ENCODE peak calls at places on chromosomes 5 and 9, in four cellular contexts. Y is stomach, W is head of caudate nucleus, R is cardiac fibroblast. C is an unnamed sample.

GRCh38 chr9:125969462-125969861 is 222.3 kb downstream of the PBX3 start:
- DNase-seq in Y (no peak), W (peak), R (no peak), C (no peak)

GRCh38 chr5:81269751-81270686 is 31.4 kb upstream of the ZCCHC9 start:
- DNase-seq in Y (no peak), W (no peak), R (peak), C (no peak)

GRCh38 chr5:150499437-150499956 is 8.4 kb upstream of the NDST1 start:
- DNase-seq in Y (no peak), W (no peak), R (no peak), C (no peak)

GRCh38 chr5:136191304-136192014 is 1.5 kb downstream of the SMIM32 start:
- DNase-seq in Y (no peak), W (no peak), R (peak), C (no peak)

GRCh38 chr5:84985148-84985547 is 600.5 kb upstream of the EDIL3 start:
- DNase-seq in Y (no peak), W (no peak), R (no peak), C (no peak)

GRCh38 chr5:72210913-72211670 is 103.8 kb downstream of the MAP1B start:
- DNase-seq in Y (peak), W (peak), R (peak), C (no peak)

GRCh38 chr9:106066937-106067545 is 372.7 kb downstream of the TMEM38B start:
- DNase-seq in Y (no peak), W (no peak), R (no peak), C (no peak)

GRCh38 chr9:90114641-90115040 is 509.8 kb downstream of the GADD45G start:
- DNase-seq in Y (no peak), W (no peak), R (no peak), C (no peak)

GRCh38 chr5:138245717-138246116 is 28.7 kb downstream of the GFRA3 start:
- DNase-seq in Y (no peak), W (no peak), R (no peak), C (no peak)

GRCh38 chr9:31807574-31808256 is 576.7 kb upstream of the ACO1 start:
- DNase-seq in Y (no peak), W (no peak), R (no peak), C (no peak)

GRCh38 chr9:114258866-114259799 is 63.8 kb upstream of the ORM1 start:
- DNase-seq in Y (no peak), W (no peak), R (no peak), C (no peak)

GRCh38 chr5:91438871-91439270 is 55.8 kb upstream of the ARRDC3 start:
- DNase-seq in Y (peak), W (no peak), R (no peak), C (no peak)

GRCh38 chr9:21615446-21615845 is 133.3 kb upstream of the IFNE start:
- DNase-seq in Y (no peak), W (no peak), R (no peak), C (no peak)

GRCh38 chr5:154841273-154841661 is 9.1 kb downstream of the FAXDC2 start:
- DNase-seq in Y (no peak), W (no peak), R (no peak), C (no peak)

GRCh38 chr5:28281381-28281780 is 1243.0 kb upstream of the CDH9 start:
- DNase-seq in Y (no peak), W (no peak), R (no peak), C (no peak)

GRCh38 chr5:82351754-82352145 is 73.6 kb upstream of the RPS23 start:
- DNase-seq in Y (no peak), W (no peak), R (peak), C (no peak)

GRCh38 chr5:59007460-59008063 is 424.7 kb downstream of the RAB3C start:
- DNase-seq in Y (no peak), W (no peak), R (peak), C (no peak)

GRCh38 chr9:69785757-69786156 is 25.9 kb upstream of the PTAR1 start:
- DNase-seq in Y (no peak), W (no peak), R (peak), C (no peak)

GRCh38 chr5:132704875-132705274 is 31.1 kb downstream of the IL4 start:
- DNase-seq in Y (no peak), W (no peak), R (peak), C (no peak)

GRCh38 chr9:81592890-81593271 is 96.5 kb downstream of the TLE1 start:
- DNase-seq in Y (no peak), W (peak), R (peak), C (no peak)

GRCh38 chr9:106075991-106076390 is 381.6 kb downstream of the TMEM38B start:
- DNase-seq in Y (no peak), W (no peak), R (peak), C (no peak)